ENCODE peak calls at places on chromosomes 16 and 17, in six cellular contexts. X is lung; G is Panc1; E is effector memory CD4-positive, alpha-beta T cell; Y is naive thymus-derived CD4-positive, alpha-beta T cell; V is left ventricle myocardium inferior. S is an unnamed sample. For H3K36me3, H3K4me1 and H3K27me3, the result is how much of the 10 kb centered on the place peaks cover.

GRCh38 chr16:28923652-28924398 is 1.2 kb downstream of the RABEP2 start:
- DNase-seq in V (no peak), E (no peak), G (no peak), X (no peak), Y (no peak), S (no peak)

GRCh38 chr17:61007980-61008379 is 330.3 kb downstream of the BCAS3 start:
- DNase-seq in X (no peak), G (no peak), Y (no peak), V (no peak), E (no peak), S (no peak)

GRCh38 chr17:74282587-74283370 is 8.7 kb downstream of the DNAI2 start:
- DNase-seq in Y (no peak), E (peak), G (no peak), X (no peak), V (no peak), S (no peak)

GRCh38 chr17:14303343-14304221 is 2.7 kb downstream of the HS3ST3B1 start:
- DNase-seq in Y (no peak), E (peak), V (no peak), X (no peak), G (no peak), S (no peak)

GRCh38 chr16:29809850-29810698 is 1.9 kb upstream of the PRRT2 start:
- DNase-seq in V (no peak), Y (no peak), G (no peak), E (peak), X (no peak), S (no peak)

GRCh38 chr16:10297341-10298006 is 88.4 kb upstream of the ATF7IP2 start:
- DNase-seq in V (no peak), Y (no peak), X (no peak), G (no peak), E (no peak), S (peak)

GRCh38 chr16:9348912-9349311 is 257.5 kb downstream of the HAPSTR1 start:
- DNase-seq in Y (no peak), V (no peak), G (no peak), X (no peak), E (no peak), S (no peak)

GRCh38 chr17:15981208-15981607 is 18.3 kb downstream of the ZSWIM7 start:
- DNase-seq in G (no peak), V (no peak), Y (no peak), E (no peak), X (no peak), S (no peak)

GRCh38 chr17:20028436-20028835 is 19.3 kb downstream of the SPECC1 start:
- DNase-seq in V (no peak), G (no peak), E (no peak), Y (no peak), X (no peak), S (no peak)

GRCh38 chr17:44829558-44830358 is at the start of gene GJC1:
- DNase-seq in G (no peak), V (peak), X (no peak), E (no peak), Y (peak), S (peak)

GRCh38 chr17:17398188-17398927 is 78.4 kb upstream of the MED9 start:
- DNase-seq in E (no peak), X (no peak), G (no peak), V (peak), Y (no peak), S (no peak)

GRCh38 chr17:8314797-8315739 is 5.0 kb downstream of the ARHGEF15 start:
- DNase-seq in G (no peak), E (no peak), V (no peak), Y (no peak), X (no peak), S (no peak)

GRCh38 chr17:20256144-20256543 is 211.2 kb downstream of the LGALS9B start:
- DNase-seq in E (no peak), G (no peak), V (no peak), X (no peak), Y (no peak), S (no peak)

GRCh38 chr17:81037026-81037782 is 2.3 kb downstream of the BAIAP2 start:
- DNase-seq in G (no peak), Y (no peak), X (peak), V (peak), E (no peak), S (peak)

GRCh38 chr17:9512323-9513168 is 63.1 kb downstream of the STX8 start:
- DNase-seq in E (no peak), X (no peak), V (no peak), Y (no peak), G (peak), S (no peak)

GRCh38 chr16:8798174-8798527 is 512 bp downstream of the PMM2 start:
- DNase-seq in E (peak), V (no peak), Y (no peak), G (no peak), X (no peak), S (no peak)

GRCh38 chr17:68482576-68483001 is 25.3 kb upstream of the WIPI1 start:
- DNase-seq in E (no peak), G (no peak), V (no peak), Y (no peak), X (no peak), S (peak)

GRCh38 chr17:44900894-44901293 is 1.6 kb upstream of the EFTUD2 start:
- DNase-seq in G (no peak), X (no peak), E (no peak), V (no peak), Y (no peak), S (no peak)

GRCh38 chr17:41519501-41520224 is 973 bp upstream of the KRT15 start:
- DNase-seq in V (no peak), Y (no peak), G (no peak), E (no peak), X (peak), S (peak)

GRCh38 chr16:1379054-1379862 is 27.5 kb downstream of the GNPTG start:
- DNase-seq in G (no peak), X (peak), Y (peak), V (peak), E (peak), S (peak)

GRCh38 chr17:37239690-37240344 is 136.0 kb upstream of the C17orf78 start:
- DNase-seq in Y (no peak), X (no peak), G (no peak), V (no peak), E (peak), S (no peak)

GRCh38 chr16:46968063-46968435 is 5.4 kb downstream of the DNAJA2 start:
- DNase-seq in V (no peak), X (no peak), G (no peak), Y (no peak), E (no peak), S (no peak)

GRCh38 chr17:78399693-78400144 is 21.3 kb downstream of the PGS1 start:
- DNase-seq in E (no peak), V (no peak), Y (no peak), X (no peak), G (no peak), S (peak)

GRCh38 chr16:81863630-81864352 is 84.7 kb downstream of the PLCG2 start:
- DNase-seq in V (no peak), X (no peak), E (no peak), Y (no peak), G (no peak), S (no peak)

GRCh38 chr16:89904606-89905510 is 13.8 kb upstream of the MC1R start:
- DNase-seq in X (no peak), E (no peak), V (no peak), G (no peak), Y (no peak), S (peak)
- H3K36me3 ChIP-seq in X (under half), E (half or more), V (half or more), G (under half), Y (half or more), S (under half)

DNA sequence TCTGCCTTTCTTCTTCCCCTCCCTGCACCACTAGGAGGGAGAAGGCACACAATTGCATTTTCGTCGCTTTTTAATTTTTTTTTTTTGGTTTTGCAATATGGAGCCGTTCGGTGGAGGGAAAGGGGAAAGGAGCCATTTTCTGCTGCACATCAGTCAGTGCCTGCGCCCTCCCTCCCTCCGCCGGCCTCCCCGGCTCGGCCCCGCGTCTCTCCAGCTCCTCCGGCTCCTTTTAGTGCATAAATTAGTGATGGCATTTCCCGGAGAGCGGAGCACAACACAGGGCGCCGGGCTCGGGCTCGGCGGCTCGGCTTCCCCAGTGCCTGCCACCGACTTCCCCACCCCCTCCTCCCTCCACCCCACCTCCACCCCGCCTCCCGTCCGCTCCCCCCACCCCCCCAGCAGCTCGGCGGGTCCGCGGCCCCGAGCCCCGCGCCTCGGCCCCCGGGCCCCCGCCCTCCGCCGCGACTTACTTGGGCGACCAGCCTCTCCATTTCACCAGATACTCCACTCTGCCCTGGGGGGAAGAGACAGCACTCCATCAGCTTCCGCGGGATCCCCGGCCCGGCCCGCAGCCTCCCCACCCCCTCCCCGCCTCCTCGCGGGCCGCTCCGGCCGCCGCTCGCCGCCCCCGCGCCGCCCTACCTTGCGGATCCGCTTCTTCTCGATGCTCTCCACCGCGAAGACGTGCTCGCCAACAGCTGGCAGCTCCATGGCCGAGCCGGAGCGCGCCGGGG is 532 bp downstream of the CBX4 start:
- DNase-seq in G (no peak), V (peak), X (no peak), Y (no peak), E (peak), S (peak)
- H3K4me1 ChIP-seq in G (under half), V (half or more), X (under half), Y (half or more), E (half or more), S (half or more)

DNA sequence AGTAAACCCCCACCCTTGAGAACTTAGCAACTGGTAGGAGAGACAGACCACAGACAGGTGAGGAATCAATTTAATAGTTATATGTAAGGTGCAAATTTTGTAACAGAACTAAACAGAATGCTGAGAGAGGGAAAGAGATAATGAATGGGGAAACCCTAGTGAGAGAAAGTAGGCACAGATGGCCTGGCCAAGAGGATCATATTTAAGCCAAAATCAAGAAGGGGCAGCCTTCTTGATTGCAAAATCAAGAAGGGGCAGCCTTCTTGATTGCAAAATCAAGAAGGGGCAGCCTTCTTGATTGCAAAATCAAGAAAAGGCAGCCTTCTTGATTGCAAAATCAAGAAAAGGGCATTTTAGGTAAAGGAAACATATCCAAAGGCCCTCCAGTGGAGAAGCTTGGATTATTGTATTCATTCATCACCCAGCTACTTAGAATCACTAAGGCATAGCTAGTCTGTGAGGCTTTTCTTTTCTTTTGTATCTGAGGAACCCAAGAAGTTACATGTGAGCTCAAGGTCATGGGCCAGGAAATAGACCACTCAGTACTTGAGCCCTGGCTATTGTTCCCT is 190.5 kb downstream of the CYLD start:
- DNase-seq in E (no peak), X (no peak), Y (no peak), G (no peak), V (no peak), S (no peak)
- H3K27me3 ChIP-seq in E (under half), X (under half), Y (under half), G (under half), V (under half), S (under half)

GRCh38 chr17:6094453-6094852 is 24.3 kb downstream of the WSCD1 start:
- DNase-seq in V (no peak), E (no peak), X (no peak), G (no peak), Y (no peak), S (no peak)
- H3K36me3 ChIP-seq in V (under half), E (under half), X (under half), G (under half), Y (under half), S (under half)

GRCh38 chr17:27293359-27293897 is 486 bp upstream of the WSB1 start:
- DNase-seq in X (no peak), G (no peak), V (no peak), E (no peak), Y (peak), S (peak)

GRCh38 chr17:27293898-27294688 is at the start of gene WSB1:
- DNase-seq in V (peak), X (peak), Y (peak), E (peak), G (peak), S (peak)

GRCh38 chr17:27296427-27296979 is 2.6 kb downstream of the WSB1 start:
- DNase-seq in X (no peak), G (no peak), V (no peak), Y (no peak), E (no peak), S (no peak)

GRCh38 chr17:27294689-27295630 is 1.0 kb downstream of the WSB1 start:
- DNase-seq in G (peak), E (peak), V (no peak), X (peak), Y (peak), S (peak)

GRCh38 chr17:27295945-27296344 is 2.0 kb downstream of the WSB1 start:
- DNase-seq in E (no peak), X (no peak), Y (no peak), V (no peak), G (no peak), S (no peak)
- H3K4me1 ChIP-seq in E (under half), X (under half), Y (under half), V (half or more), G (under half), S (under half)

DNA sequence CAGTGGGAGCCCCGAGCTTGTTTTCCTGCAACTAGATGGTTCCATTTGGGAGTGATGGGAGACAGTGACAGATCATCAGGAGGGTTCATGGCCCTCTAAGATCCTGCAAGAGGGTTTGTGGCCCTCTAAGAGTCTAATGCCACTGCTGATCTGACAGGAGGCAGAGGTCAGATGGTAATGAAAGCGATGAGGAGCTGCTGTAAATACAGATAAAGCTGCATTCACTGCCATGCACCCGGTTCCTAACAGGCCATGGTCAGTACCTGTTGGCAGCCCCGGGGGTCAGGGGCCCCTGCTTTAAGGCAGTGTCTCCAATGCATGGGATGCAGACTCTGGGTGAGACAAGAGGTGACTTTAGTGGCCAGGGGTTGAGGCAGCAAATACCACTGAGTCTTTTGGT is 30.8 kb downstream of the SLC12A3 start:
- DNase-seq in G (no peak), X (no peak), V (no peak), E (no peak), Y (no peak), S (no peak)
- H3K27me3 ChIP-seq in G (under half), X (under half), V (under half), E (under half), Y (under half), S (under half)

DNA sequence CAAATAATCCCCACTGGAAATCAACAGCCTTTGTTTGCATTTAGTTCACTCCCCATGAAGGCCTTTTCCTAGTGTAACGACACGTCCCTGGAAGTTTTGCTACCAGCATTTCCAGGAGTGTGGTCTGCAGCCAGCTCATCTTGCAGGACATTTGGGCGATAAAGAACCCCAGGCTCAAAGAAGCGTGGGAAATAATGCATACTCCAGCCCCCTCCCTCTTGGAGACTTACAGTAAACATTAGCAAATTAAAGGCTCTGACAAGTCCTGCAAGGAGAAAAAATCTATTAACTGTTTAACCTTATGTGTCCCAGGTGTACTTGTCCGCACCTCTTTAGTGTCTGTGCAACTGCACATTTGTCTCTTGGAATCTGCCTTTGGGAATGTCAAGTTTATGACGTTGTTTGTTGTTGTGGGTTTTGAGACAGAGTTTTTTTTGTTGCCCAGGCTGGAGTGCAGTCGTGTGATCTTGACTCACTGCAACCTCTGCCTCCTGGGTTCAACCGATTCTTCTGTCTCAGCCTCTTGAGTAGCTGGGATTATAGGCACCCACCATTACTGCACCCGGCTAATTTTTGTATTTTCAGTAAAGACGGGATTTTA is 131.1 kb downstream of the ABCC1 start:
- DNase-seq in G (no peak), E (no peak), X (no peak), V (no peak), Y (no peak), S (no peak)
- H3K36me3 ChIP-seq in G (under half), E (half or more), X (under half), V (half or more), Y (half or more), S (under half)